ENCODE peak calls at places on chromosomes 4 and X, in seven cellular contexts. Y, I, H, F, C, Z and E are unnamed samples.

GRCh38 chrX:78455901-78456300 is 128.5 kb upstream of the CYSLTR1 start:
- DNase-seq in F (no peak), Y (no peak), C (no peak), H (no peak), Z (peak), I (no peak), E (no peak)

GRCh38 chrX:115344885-115345653 is 55.6 kb downstream of the LUZP4 start:
- DNase-seq in F (peak), Z (peak), H (peak), I (peak), C (peak), Y (peak), E (peak)

GRCh38 chrX:87409113-87409841 is 108.3 kb upstream of the KLHL4 start:
- DNase-seq in Y (no peak), H (no peak), Z (peak), C (no peak), I (peak), F (peak), E (no peak)

GRCh38 chr4:180668732-180669131 is 1574.5 kb upstream of the TENM3 start:
- DNase-seq in Y (no peak), I (no peak), H (no peak), F (no peak), Z (no peak), C (no peak), E (no peak)

GRCh38 chr4:153207027-153207426 is 2.8 kb downstream of the TRIM2 start:
- DNase-seq in H (no peak), Y (no peak), C (no peak), I (no peak), F (no peak), Z (no peak), E (no peak)

GRCh38 chrX:29903365-29903764 is 312.0 kb upstream of the MAGEB2 start:
- DNase-seq in H (no peak), Z (peak), I (no peak), Y (no peak), C (no peak), F (no peak), E (no peak)

GRCh38 chrX:113800955-113801354 is 782.9 kb upstream of the HTR2C start:
- DNase-seq in Z (no peak), Y (no peak), H (no peak), I (no peak), F (no peak), C (no peak), E (no peak)

GRCh38 chrX:119728487-119728886 is 29.9 kb upstream of the SOWAHD start:
- DNase-seq in Z (peak), I (peak), Y (no peak), C (no peak), F (no peak), H (no peak), E (no peak)

GRCh38 chrX:125926295-125926694 is 239.8 kb downstream of the DCAF12L2 start:
- DNase-seq in C (no peak), Z (no peak), F (no peak), Y (no peak), I (no peak), H (no peak), E (no peak)

GRCh38 chr4:182806259-182807252 is 110.6 kb downstream of the DCTD start:
- DNase-seq in H (no peak), C (peak), I (peak), Z (peak), F (peak), Y (peak), E (peak)
- TF ChIP-seq EP300 in H (no peak), C (no peak), I (no peak), Z (no peak), F (no peak), Y (no peak), E (no peak)

GRCh38 chrX:44542567-44543325 is at the start of gene FUNDC1:
- DNase-seq in I (peak), C (peak), Z (peak), F (peak), H (peak), Y (peak), E (peak)
- TF ChIP-seq EP300 in I (no peak), C (no peak), Z (no peak), F (no peak), H (no peak), Y (no peak), E (no peak)

DNA sequence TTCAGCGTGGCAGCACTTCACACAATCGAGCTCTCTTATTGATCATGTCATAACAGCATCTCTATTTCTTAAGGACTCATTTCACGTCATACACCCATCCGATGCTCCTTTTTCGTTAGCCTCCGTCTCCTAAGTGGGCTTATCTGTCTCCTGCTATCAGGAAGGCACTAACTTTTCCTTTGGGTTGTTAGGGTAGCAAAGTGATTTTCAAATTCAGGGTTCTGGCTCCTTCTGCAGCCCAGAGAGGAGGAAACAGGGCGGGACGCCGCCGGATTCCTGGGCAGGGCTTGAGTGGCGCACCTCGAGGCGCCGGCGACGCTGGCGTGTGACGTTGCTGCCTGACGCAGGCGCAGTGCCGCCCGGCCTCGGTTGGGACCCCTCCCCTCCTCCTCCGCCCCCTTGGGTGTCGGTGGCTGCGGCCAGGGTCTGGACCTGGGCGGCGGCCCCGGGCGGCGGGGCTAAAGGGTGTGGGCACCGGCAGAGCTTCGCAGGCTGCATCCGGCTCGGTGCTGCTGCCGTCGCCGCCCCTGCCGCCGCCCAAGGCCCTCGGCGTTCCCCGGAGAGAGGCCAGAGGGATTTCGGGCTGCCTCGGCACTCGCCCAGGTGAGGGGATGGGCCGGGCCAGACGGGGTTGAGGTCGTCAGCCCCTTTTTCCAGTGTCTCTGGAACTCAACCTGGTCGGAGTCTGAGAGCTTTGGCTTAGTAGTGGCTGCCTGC is at the start of gene BLTP1:
- DNase-seq in C (peak), F (peak), Z (peak), H (peak), I (peak), Y (peak), E (peak)
- TF ChIP-seq EP300 in C (no peak), F (no peak), Z (no peak), H (no peak), I (no peak), Y (no peak), E (no peak)

DNA sequence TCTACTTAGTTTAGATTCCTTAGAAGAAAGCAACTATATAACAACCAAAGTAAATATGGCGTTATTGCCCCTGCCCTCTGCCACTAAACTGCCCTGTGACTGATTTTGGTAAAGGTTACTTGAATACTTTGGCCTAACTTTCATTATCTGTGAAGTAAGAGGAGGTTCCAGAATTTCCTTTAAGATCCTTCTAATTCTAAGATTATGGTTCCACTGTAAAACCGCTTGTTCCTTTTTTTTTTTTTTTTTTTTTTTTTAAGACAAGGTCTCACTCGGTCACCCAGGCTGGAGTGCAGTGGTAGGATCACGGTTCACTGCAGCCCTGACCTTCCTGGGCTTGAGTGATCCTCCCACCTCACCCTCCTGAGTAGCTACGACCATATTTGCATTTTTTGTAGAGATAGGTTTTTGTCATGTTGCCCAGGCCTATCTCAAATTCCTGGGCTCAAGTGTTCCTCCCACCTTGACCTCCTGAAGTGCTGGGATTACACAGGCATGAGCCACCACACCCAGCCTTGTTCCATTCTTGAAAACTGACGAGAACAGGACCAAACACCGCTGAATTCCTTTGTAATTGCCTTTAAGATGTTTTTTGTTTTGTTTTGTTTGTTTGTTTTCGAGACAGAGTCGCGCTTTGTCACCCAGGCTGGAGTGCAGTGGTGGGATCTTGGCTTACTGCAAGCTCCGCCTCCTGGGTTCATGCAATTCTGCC is 7.0 kb downstream of the PDS5A start:
- DNase-seq in H (no peak), I (peak), Y (no peak), C (no peak), F (no peak), Z (peak), E (no peak)
- TF ChIP-seq EP300 in H (no peak), I (no peak), Y (no peak), C (no peak), F (no peak), Z (no peak), E (no peak)

GRCh38 chr4:931194-931959 is 739 bp downstream of the GAK start:
- DNase-seq in C (peak), Z (no peak), F (no peak), I (peak), H (no peak), Y (peak), E (no peak)

GRCh38 chr4:929970-930625 is 2.0 kb downstream of the GAK start:
- DNase-seq in I (peak), Y (no peak), F (peak), Z (no peak), H (no peak), C (peak), E (peak)

GRCh38 chr4:930827-931193 is 1.3 kb downstream of the GAK start:
- DNase-seq in H (no peak), F (peak), I (no peak), C (peak), Z (no peak), Y (peak), E (no peak)

GRCh38 chr4:932713-933070 is 432 bp downstream of the TMEM175 start:
- DNase-seq in Z (no peak), I (peak), F (peak), C (peak), Y (no peak), H (no peak), E (no peak)

GRCh38 chr4:931960-932712 is at the start of the genes GAK and TMEM175:
- DNase-seq in C (peak), H (peak), Z (peak), F (peak), I (peak), Y (peak), E (peak)
- TF ChIP-seq EP300 in C (no peak), H (no peak), Z (no peak), F (no peak), I (no peak), Y (no peak), E (no peak)

DNA sequence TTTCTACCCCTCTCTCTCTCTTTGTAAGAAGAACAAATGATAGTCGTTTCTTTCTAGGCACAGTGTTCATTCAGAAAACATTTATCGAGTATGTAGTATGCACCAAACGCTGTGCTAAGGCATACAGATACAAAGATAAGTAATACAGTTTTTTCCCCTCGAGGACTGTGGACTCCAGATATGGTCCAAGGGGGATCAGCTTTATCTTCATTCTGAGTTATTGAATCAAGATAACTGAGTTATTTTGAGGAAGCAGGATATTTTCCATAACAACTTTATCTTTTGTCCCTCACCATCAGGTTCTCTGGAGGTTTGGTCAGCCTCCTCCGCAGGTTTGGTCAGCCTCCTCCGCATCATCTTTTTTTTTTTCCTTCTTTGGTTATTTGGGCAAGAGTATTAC is 15.0 kb downstream of the EREG start:
- DNase-seq in F (no peak), I (no peak), Z (no peak), H (no peak), Y (no peak), C (no peak), E (no peak)
- TF ChIP-seq EP300 in F (no peak), I (no peak), Z (no peak), H (no peak), Y (no peak), C (no peak), E (no peak)

DNA sequence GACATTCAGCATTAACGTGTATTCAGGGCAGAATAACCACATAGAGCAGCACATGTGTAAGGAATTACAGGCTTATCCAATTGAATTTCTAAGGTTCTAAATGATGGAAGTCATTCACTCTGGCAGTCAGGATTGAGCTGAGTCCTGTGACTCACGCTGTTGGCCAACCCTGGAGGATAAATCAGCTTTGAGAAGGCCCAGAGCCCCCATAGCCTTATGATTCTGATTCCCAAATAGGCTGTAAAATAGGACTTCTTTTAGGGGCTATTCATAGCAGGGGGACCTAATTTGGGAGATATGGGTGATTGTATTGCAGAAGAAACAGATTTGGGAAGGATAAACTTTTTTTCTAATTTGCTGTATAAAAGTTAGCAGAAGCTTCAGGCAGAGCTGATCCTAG is 8.1 kb upstream of the HPF1 start:
- DNase-seq in H (no peak), Y (no peak), I (no peak), Z (no peak), F (no peak), C (no peak), E (no peak)
- TF ChIP-seq EP300 in H (no peak), Y (no peak), I (no peak), Z (no peak), F (no peak), C (no peak), E (no peak)

GRCh38 chr4:13137400-13137799 is 346.7 kb downstream of the RAB28 start:
- DNase-seq in H (peak), Y (no peak), I (no peak), F (no peak), Z (no peak), C (no peak), E (no peak)

GRCh38 chr4:13143234-13143633 is 340.9 kb downstream of the RAB28 start:
- DNase-seq in I (no peak), Z (no peak), C (no peak), Y (no peak), F (no peak), H (no peak), E (no peak)

GRCh38 chr4:13143704-13144103 is 340.4 kb downstream of the RAB28 start:
- DNase-seq in F (no peak), C (no peak), I (no peak), Y (no peak), Z (no peak), H (no peak), E (no peak)

GRCh38 chr4:13142191-13142590 is 341.9 kb downstream of the RAB28 start:
- DNase-seq in I (no peak), Z (no peak), F (no peak), C (no peak), H (no peak), Y (no peak), E (no peak)
- TF ChIP-seq EP300 in I (no peak), Z (no peak), F (no peak), C (no peak), H (no peak), Y (no peak), E (no peak)